ENCODE peak calls at places on chromosome 4, in five cellular contexts. U is foreskin fibroblast, P is dorsolateral prefrontal cortex, D is WERI-Rb-1, G is A549. C is an unnamed sample.
A peak's percentile ranks its signal among the peaks of the same experiment; 100 is the strongest.

GRCh38 chr4:1463088-1463926 is 57.1 kb upstream of the NKX1-1 start:
- DNase-seq in U (peak; percentile 69), P (no peak), D (peak; percentile 14), G (no peak), C (no peak)

GRCh38 chr4:107130157-107130556 is 94.0 kb upstream of the DKK2 start:
- DNase-seq in U (peak; percentile 20), P (no peak), D (no peak), G (no peak), C (no peak)

GRCh38 chr4:17398805-17399204 is 113.1 kb downstream of the QDPR start:
- DNase-seq in U (no peak), P (no peak), D (no peak), G (no peak), C (no peak)

GRCh38 chr4:15914291-15914690 is 24.2 kb downstream of the FGFBP1 start:
- DNase-seq in U (no peak), P (no peak), D (no peak), G (no peak), C (no peak)

GRCh38 chr4:118816538-118817177 is 19.3 kb downstream of the SEC24D start:
- DNase-seq in U (peak; percentile 38), P (no peak), D (no peak), G (no peak), C (no peak)

GRCh38 chr4:183618681-183619080 is 40.3 kb downstream of the RWDD4 start:
- DNase-seq in U (no peak), P (no peak), D (peak; percentile 32), G (no peak), C (no peak)

GRCh38 chr4:160142579-160142978 is 1039.7 kb downstream of the RAPGEF2 start:
- DNase-seq in U (no peak), P (no peak), D (no peak), G (no peak), C (no peak)

GRCh38 chr4:99383833-99384392 is 31.4 kb upstream of the ADH1C start:
- DNase-seq in U (peak; percentile 90), P (no peak), D (no peak), G (no peak), C (no peak)

GRCh38 chr4:1205641-1206298 is 33.4 kb upstream of the SPON2 start:
- DNase-seq in U (no peak), P (no peak), D (peak; percentile 15), G (no peak), C (peak; percentile 8)

GRCh38 chr4:156774422-156774821 is 197.2 kb downstream of the PDGFC start:
- DNase-seq in U (peak; percentile 88), P (no peak), D (no peak), G (no peak), C (no peak)

GRCh38 chr4:164890691-164891090 is 13.7 kb downstream of the APELA start:
- DNase-seq in U (no peak), P (no peak), D (no peak), G (no peak), C (no peak)

GRCh38 chr4:1521821-1522361 is 115.6 kb upstream of the NKX1-1 start:
- DNase-seq in U (no peak), P (no peak), D (no peak), G (no peak), C (no peak)

GRCh38 chr4:9781343-9782135 is at the start of gene DRD5:
- DNase-seq in U (no peak), P (no peak), D (no peak), G (no peak), C (no peak)

GRCh38 chr4:53365121-53365485 is 758 bp downstream of the SCFD2 start:
- DNase-seq in U (no peak), P (no peak), D (no peak), G (no peak), C (no peak)

GRCh38 chr4:89307446-89308160 is at the start of gene GPRIN3:
- DNase-seq in U (no peak), P (peak; percentile 39), D (peak; percentile 99), G (no peak), C (peak; percentile 50)

GRCh38 chr4:17544831-17545234 is 29.9 kb downstream of the CLRN2 start:
- DNase-seq in U (no peak), P (no peak), D (no peak), G (no peak), C (no peak)

GRCh38 chr4:141905751-141906150 is 269.4 kb downstream of the IL15 start:
- DNase-seq in U (peak; percentile 69), P (no peak), D (no peak), G (no peak), C (no peak)

GRCh38 chr4:100525689-100526088 is 7.9 kb upstream of the EMCN start:
- DNase-seq in U (no peak), P (no peak), D (no peak), G (no peak), C (no peak)

GRCh38 chr4:87465739-87466366 is 43.5 kb downstream of the NUDT9 start:
- DNase-seq in U (peak; percentile 28), P (no peak), D (no peak), G (peak; percentile 6), C (no peak)

GRCh38 chr4:159829184-159829583 is 726.3 kb downstream of the RAPGEF2 start:
- DNase-seq in U (no peak), P (no peak), D (no peak), G (no peak), C (no peak)

GRCh38 chr4:84146300-84146942 is 352.7 kb downstream of the NKX6-1 start:
- DNase-seq in U (no peak), P (no peak), D (no peak), G (no peak), C (no peak)

GRCh38 chr4:62407534-62407933 is 1207.4 kb downstream of the ADGRL3 start:
- DNase-seq in U (no peak), P (no peak), D (no peak), G (no peak), C (no peak)

GRCh38 chr4:112938461-112939058 is 110.9 kb upstream of the ANK2 start:
- DNase-seq in U (peak; percentile 21), P (no peak), D (no peak), G (peak; percentile 22), C (no peak)

GRCh38 chr4:1505511-1506451 is 99.5 kb upstream of the NKX1-1 start:
- DNase-seq in U (no peak), P (peak; percentile 29), D (peak; percentile 6), G (no peak), C (no peak)

GRCh38 chr4:52894408-52894807 is 32.3 kb downstream of the RASL11B start:
- DNase-seq in U (no peak), P (no peak), D (no peak), G (no peak), C (no peak)

GRCh38 chr4:45317276-45317675 is 590.9 kb upstream of the GNPDA2 start:
- DNase-seq in U (no peak), P (no peak), D (no peak), G (no peak), C (no peak)

GRCh38 chr4:125961626-125962025 is 646.9 kb downstream of the FAT4 start:
- DNase-seq in U (no peak), P (no peak), D (no peak), G (no peak), C (no peak)

GRCh38 chr4:26191353-26191752 is 129.5 kb upstream of the RBPJ start:
- DNase-seq in U (no peak), P (no peak), D (no peak), G (no peak), C (no peak)

DNA sequence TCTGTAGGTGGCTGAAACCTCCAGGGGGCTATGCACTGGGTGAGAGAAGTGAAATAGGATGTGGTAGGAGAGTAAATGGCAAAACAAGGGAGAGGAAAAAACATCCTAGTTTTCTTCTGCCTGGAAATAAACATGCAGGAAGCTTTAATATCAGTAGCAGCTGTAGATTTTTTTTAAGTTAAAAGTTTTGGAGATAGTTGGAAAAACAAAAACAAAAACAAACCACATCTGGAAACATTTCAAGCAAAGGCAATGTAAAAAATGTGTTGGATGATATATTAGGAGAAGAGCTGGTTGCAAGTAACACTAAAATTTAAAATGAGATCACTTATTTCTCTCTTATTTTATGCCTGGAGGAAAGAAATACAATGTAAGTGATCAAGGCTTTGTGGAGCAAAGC is 388.0 kb downstream of the SPRY1 start:
- DNase-seq in U (no peak), P (no peak), D (no peak), G (no peak), C (no peak)
- TF ChIP-seq CTCF in U (no peak), P (no peak), D (no peak), G (no peak), C (no peak)

GRCh38 chr4:8319061-8319460 is 49.5 kb downstream of the HTRA3 start:
- DNase-seq in U (no peak), P (no peak), D (peak; percentile 5), G (no peak), C (no peak)

GRCh38 chr4:8318509-8318908 is 49.0 kb downstream of the HTRA3 start:
- DNase-seq in U (no peak), P (no peak), D (peak; percentile 0), G (no peak), C (no peak)

GRCh38 chr4:8321220-8321619 is 51.7 kb downstream of the HTRA3 start:
- DNase-seq in U (no peak), P (no peak), D (no peak), G (no peak), C (no peak)

GRCh38 chr4:8319731-8320385 is 50.3 kb downstream of the HTRA3 start:
- DNase-seq in U (no peak), P (no peak), D (peak; percentile 1), G (no peak), C (no peak)

GRCh38 chr4:8320386-8320750 is 50.8 kb downstream of the HTRA3 start:
- DNase-seq in U (no peak), P (no peak), D (peak; percentile 33), G (no peak), C (no peak)
- TF ChIP-seq CTCF in U (peak; percentile 9), P (peak; percentile 21), D (peak; percentile 70), G (no peak), C (peak; percentile 18)

GRCh38 chr4:152374606-152375285 is 161.1 kb downstream of the FBXW7 start:
- DNase-seq in U (no peak), P (no peak), D (no peak), G (no peak), C (no peak)

GRCh38 chr4:152372444-152372843 is 163.4 kb downstream of the FBXW7 start:
- DNase-seq in U (no peak), P (no peak), D (no peak), G (no peak), C (no peak)

GRCh38 chr4:152374153-152374552 is 161.7 kb downstream of the FBXW7 start:
- DNase-seq in U (no peak), P (no peak), D (no peak), G (no peak), C (no peak)

GRCh38 chr4:152369203-152369902 is 166.5 kb downstream of the FBXW7 start:
- DNase-seq in U (no peak), P (no peak), D (no peak), G (no peak), C (no peak)

GRCh38 chr4:152369903-152370296 is 166.0 kb downstream of the FBXW7 start:
- DNase-seq in U (no peak), P (no peak), D (no peak), G (no peak), C (no peak)
- TF ChIP-seq CTCF in U (peak; percentile 21), P (peak; percentile 71), D (no peak), G (peak; percentile 24), C (peak; percentile 46)

GRCh38 chr4:144645102-144645469 is 870 bp upstream of the HHIP start:
- DNase-seq in U (no peak), P (peak; percentile 47), D (peak; percentile 19), G (no peak), C (no peak)
- TF ChIP-seq CTCF in U (no peak), P (no peak), D (no peak), G (no peak), C (no peak)

GRCh38 chr4:21205821-21206531 is 505.7 kb downstream of the PACRGL start:
- DNase-seq in U (no peak), P (no peak), D (no peak), G (no peak), C (no peak)
- TF ChIP-seq CTCF in U (no peak), P (no peak), D (no peak), G (no peak), C (no peak)

C was measured in progenitor cell of endocrine pancreas.